ENCODE peak calls at places on chromosomes 7 and 10, in ten cellular contexts. One of them, this sample, is unnamed.
A peak's percentile ranks its signal among the peaks of the same experiment; 100 is the strongest.

GRCh38 chr10:102994551-102995295 is 76.6 kb downstream of the CNNM2 start:
- DNase-seq in PC-3: no peak
- DNase-seq in GM23248: no peak
- DNase-seq in PC-9: no peak
- DNase-seq in OCI-LY7: no peak
- DNase-seq in HCT116: no peak
- DNase-seq in hepatocyte: no peak
- DNase-seq in SK-N-SH: no peak
- DNase-seq in Karpas-422: no peak
- DNase-seq in MM.1S: no peak
- DNase-seq in this sample: no peak

GRCh38 chr7:85464042-85464651 is 277.3 kb upstream of the SEMA3D start:
- DNase-seq in Karpas-422: peak; percentile 60
- DNase-seq in GM23248: peak; percentile 29
- DNase-seq in MM.1S: peak; percentile 11
- DNase-seq in PC-9: no peak
- DNase-seq in SK-N-SH: no peak
- DNase-seq in PC-3: peak; percentile 36
- DNase-seq in OCI-LY7: peak; percentile 2
- DNase-seq in hepatocyte: no peak
- DNase-seq in HCT116: no peak
- DNase-seq in this sample: peak; percentile 26

GRCh38 chr10:113178771-113179170 is 228.7 kb downstream of the TCF7L2 start:
- DNase-seq in SK-N-SH: no peak
- DNase-seq in PC-9: no peak
- DNase-seq in HCT116: no peak
- DNase-seq in OCI-LY7: no peak
- DNase-seq in MM.1S: no peak
- DNase-seq in GM23248: no peak
- DNase-seq in Karpas-422: no peak
- DNase-seq in PC-3: no peak
- DNase-seq in hepatocyte: no peak
- DNase-seq in this sample: no peak

GRCh38 chr10:124537891-124538290 is 76.3 kb downstream of the LHPP start:
- DNase-seq in hepatocyte: no peak
- DNase-seq in HCT116: no peak
- DNase-seq in OCI-LY7: no peak
- DNase-seq in PC-3: no peak
- DNase-seq in GM23248: no peak
- DNase-seq in MM.1S: no peak
- DNase-seq in PC-9: no peak
- DNase-seq in Karpas-422: no peak
- DNase-seq in SK-N-SH: no peak
- DNase-seq in this sample: no peak

GRCh38 chr10:107011992-107012391 is 152.5 kb downstream of the SORCS1 start:
- DNase-seq in SK-N-SH: no peak
- DNase-seq in hepatocyte: no peak
- DNase-seq in OCI-LY7: no peak
- DNase-seq in GM23248: no peak
- DNase-seq in MM.1S: no peak
- DNase-seq in Karpas-422: no peak
- DNase-seq in HCT116: no peak
- DNase-seq in PC-3: no peak
- DNase-seq in PC-9: no peak
- DNase-seq in this sample: no peak

GRCh38 chr7:154299736-154300135 is 247.5 kb downstream of the DPP6 start:
- DNase-seq in PC-3: no peak
- DNase-seq in Karpas-422: no peak
- DNase-seq in hepatocyte: no peak
- DNase-seq in MM.1S: no peak
- DNase-seq in GM23248: no peak
- DNase-seq in PC-9: no peak
- DNase-seq in HCT116: no peak
- DNase-seq in OCI-LY7: no peak
- DNase-seq in SK-N-SH: peak; percentile 72
- DNase-seq in this sample: no peak

GRCh38 chr10:2839081-2839725 is 228.1 kb upstream of the PFKP start:
- DNase-seq in SK-N-SH: peak; percentile 57
- DNase-seq in PC-3: peak; percentile 52
- DNase-seq in OCI-LY7: peak; percentile 24
- DNase-seq in Karpas-422: peak; percentile 95
- DNase-seq in GM23248: peak; percentile 37
- DNase-seq in hepatocyte: peak; percentile 49
- DNase-seq in MM.1S: peak; percentile 20
- DNase-seq in HCT116: no peak
- DNase-seq in PC-9: no peak
- DNase-seq in this sample: peak; percentile 85

GRCh38 chr10:63542835-63543575 is 21.8 kb downstream of the REEP3 start:
- DNase-seq in PC-3: peak; percentile 57
- DNase-seq in SK-N-SH: no peak
- DNase-seq in Karpas-422: no peak
- DNase-seq in hepatocyte: peak; percentile 14
- DNase-seq in PC-9: no peak
- DNase-seq in OCI-LY7: no peak
- DNase-seq in GM23248: peak; percentile 63
- DNase-seq in MM.1S: no peak
- DNase-seq in HCT116: peak; percentile 27
- DNase-seq in this sample: no peak

GRCh38 chr7:81190997-81191747 is 272.3 kb upstream of the SEMA3C start:
- DNase-seq in MM.1S: no peak
- DNase-seq in OCI-LY7: no peak
- DNase-seq in PC-9: no peak
- DNase-seq in Karpas-422: no peak
- DNase-seq in SK-N-SH: no peak
- DNase-seq in GM23248: peak; percentile 70
- DNase-seq in PC-3: peak; percentile 59
- DNase-seq in HCT116: peak; percentile 7
- DNase-seq in hepatocyte: peak; percentile 28
- DNase-seq in this sample: no peak

DNA sequence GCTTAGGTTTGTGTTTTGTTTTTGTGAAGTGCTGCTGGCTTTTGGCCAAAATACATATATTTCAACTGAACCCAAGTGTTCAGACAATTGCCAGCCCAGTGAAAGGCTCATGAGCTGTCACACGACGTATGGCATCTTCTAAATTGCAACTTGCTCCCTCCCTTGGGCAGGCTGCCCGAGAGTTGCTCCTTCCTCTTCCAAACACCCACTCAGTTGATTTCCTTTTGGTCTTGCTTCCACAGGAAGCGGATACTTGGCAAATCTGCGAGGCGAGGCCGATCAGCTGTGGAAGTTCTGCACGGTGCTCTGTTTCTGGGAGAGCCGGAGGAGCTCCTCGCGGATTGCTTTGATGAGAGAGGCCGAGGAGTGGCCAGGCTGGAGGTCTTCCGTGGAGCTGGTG is 39.6 kb upstream of the ATP6V0A4 start:
- DNase-seq in HCT116: no peak
- DNase-seq in SK-N-SH: no peak
- DNase-seq in PC-9: no peak
- DNase-seq in hepatocyte: peak; percentile 6
- DNase-seq in GM23248: no peak
- DNase-seq in PC-3: no peak
- DNase-seq in OCI-LY7: no peak
- DNase-seq in Karpas-422: no peak
- DNase-seq in MM.1S: no peak
- DNase-seq in this sample: no peak
- H3K4me3 ChIP-seq in HCT116: no peak overlapping the region
- H3K4me3 ChIP-seq in SK-N-SH: no peak overlapping the region
- H3K4me3 ChIP-seq in PC-9: no peak overlapping the region
- H3K4me3 ChIP-seq in hepatocyte: no peak overlapping the region
- H3K4me3 ChIP-seq in GM23248: no peak overlapping the region
- H3K4me3 ChIP-seq in PC-3: no peak overlapping the region
- H3K4me3 ChIP-seq in OCI-LY7: no peak overlapping the region
- H3K4me3 ChIP-seq in Karpas-422: no peak overlapping the region
- H3K4me3 ChIP-seq in MM.1S: no peak overlapping the region
- H3K4me3 ChIP-seq in this sample: no peak overlapping the region

DNA sequence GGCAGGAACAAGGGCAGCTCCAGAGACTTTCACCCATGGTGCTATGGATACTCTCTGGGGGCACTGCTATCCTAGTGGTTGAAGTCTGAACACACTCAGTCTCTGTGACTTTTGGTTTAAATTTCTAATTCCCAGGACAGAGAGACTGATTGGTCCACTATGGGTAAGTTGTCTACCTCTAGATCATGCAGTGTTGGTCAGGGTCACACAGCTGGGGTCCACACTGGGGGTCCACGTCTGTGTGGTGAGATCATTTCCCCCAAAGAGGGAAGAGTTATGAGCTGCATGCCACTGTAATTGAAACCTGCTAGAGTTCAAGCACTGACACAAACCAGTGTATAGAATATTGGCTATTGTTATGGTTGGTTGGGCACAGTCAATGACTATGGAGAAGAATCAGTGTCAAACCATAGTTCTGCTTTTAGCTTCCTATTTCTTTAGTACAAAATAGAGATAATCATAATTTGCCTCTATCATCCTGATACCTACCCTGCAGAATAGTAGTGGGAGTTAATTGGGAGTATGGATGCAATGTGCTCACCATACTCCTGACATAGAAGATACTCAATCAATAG is 101.6 kb downstream of the PRTFDC1 start:
- DNase-seq in PC-9: no peak
- DNase-seq in GM23248: no peak
- DNase-seq in HCT116: no peak
- DNase-seq in Karpas-422: no peak
- DNase-seq in hepatocyte: no peak
- DNase-seq in MM.1S: no peak
- DNase-seq in PC-3: no peak
- DNase-seq in SK-N-SH: no peak
- DNase-seq in OCI-LY7: no peak
- DNase-seq in this sample: no peak
- H3K9me2 ChIP-seq in PC-9: no peaks in the 10 kb centered on the region
- H3K9me2 ChIP-seq in GM23248: no peaks in the 10 kb centered on the region
- H3K9me2 ChIP-seq in HCT116: no peaks in the 10 kb centered on the region
- H3K9me2 ChIP-seq in Karpas-422: no peaks in the 10 kb centered on the region
- H3K9me2 ChIP-seq in hepatocyte: no peaks in the 10 kb centered on the region
- H3K9me2 ChIP-seq in MM.1S: no peaks in the 10 kb centered on the region
- H3K9me2 ChIP-seq in PC-3: no peaks in the 10 kb centered on the region
- H3K9me2 ChIP-seq in SK-N-SH: no peaks in the 10 kb centered on the region
- H3K9me2 ChIP-seq in OCI-LY7: no peaks in the 10 kb centered on the region
- H3K9me2 ChIP-seq in this sample: no peaks in the 10 kb centered on the region

DNA sequence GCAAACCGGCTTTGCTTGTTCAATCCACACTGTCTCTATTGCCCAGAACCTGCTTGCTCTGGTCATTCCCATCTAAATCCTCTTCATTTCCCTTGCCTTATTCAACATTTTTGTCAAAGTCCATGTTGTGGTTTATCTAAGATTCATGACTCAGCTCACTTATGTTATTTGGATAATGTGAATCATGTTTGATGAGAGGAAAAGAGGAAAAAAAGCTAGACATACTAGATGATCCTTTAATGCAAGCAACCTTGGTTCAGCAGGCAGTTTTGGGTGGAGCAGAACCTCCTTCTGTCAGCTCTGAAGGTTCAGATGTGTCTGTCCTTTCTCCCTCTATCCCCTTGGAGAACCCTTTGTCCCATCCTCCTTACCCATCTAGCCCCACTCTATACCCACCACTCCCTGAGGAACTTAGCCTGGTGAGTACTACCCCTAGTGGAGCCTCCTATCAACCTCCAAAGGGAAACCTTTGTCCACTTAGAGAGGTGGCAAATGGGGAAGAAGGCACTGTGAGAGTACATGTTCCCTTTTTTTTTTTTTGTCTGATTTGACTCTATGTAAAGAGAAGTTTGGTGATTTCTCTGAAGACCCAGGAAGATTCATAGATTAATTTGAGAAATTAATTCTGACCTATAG is 2.1 kb upstream of the SAMD9L start:
- DNase-seq in PC-3: peak; percentile 81
- DNase-seq in hepatocyte: peak; percentile 10
- DNase-seq in SK-N-SH: no peak
- DNase-seq in Karpas-422: no peak
- DNase-seq in GM23248: peak; percentile 84
- DNase-seq in MM.1S: no peak
- DNase-seq in PC-9: peak; percentile 50
- DNase-seq in HCT116: no peak
- DNase-seq in OCI-LY7: no peak
- DNase-seq in this sample: no peak
- H2AFZ ChIP-seq in PC-3: no peak overlapping the region
- H2AFZ ChIP-seq in hepatocyte: no peak overlapping the region
- H2AFZ ChIP-seq in SK-N-SH: peak overlapping the region; percentile 95
- H2AFZ ChIP-seq in Karpas-422: no peak overlapping the region
- H2AFZ ChIP-seq in GM23248: peak overlapping the region; percentile 9
- H2AFZ ChIP-seq in MM.1S: no peak overlapping the region
- H2AFZ ChIP-seq in PC-9: no peak overlapping the region
- H2AFZ ChIP-seq in HCT116: no peak overlapping the region
- H2AFZ ChIP-seq in OCI-LY7: no peak overlapping the region
- H2AFZ ChIP-seq in this sample: no peak overlapping the region

DNA sequence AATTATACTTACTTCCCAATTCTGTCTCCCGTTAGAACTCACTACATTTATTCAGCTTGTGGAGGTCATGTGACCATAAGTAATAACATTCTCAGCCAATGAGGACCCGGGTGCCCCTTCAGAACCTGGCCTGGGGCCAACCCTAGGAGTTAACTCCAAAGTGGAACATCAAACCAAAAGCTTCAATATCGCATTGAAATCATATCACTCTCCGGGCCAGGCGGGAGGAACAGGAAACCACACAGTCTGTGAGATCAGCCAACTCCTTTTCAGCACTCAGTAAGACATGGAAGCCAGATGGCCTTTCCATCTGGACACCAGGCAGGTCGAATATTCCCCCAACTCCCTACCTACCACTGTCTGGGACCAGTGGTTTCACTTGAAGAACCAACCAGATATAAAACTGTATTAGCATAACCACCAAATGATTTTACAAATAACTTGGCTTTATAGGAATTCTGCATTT is 5.5 kb downstream of the CREB3L2 start:
- DNase-seq in hepatocyte: no peak
- DNase-seq in MM.1S: no peak
- DNase-seq in SK-N-SH: peak; percentile 79
- DNase-seq in OCI-LY7: no peak
- DNase-seq in PC-9: no peak
- DNase-seq in HCT116: no peak
- DNase-seq in Karpas-422: no peak
- DNase-seq in GM23248: peak; percentile 59
- DNase-seq in PC-3: no peak
- DNase-seq in this sample: no peak
- H3K4me3 ChIP-seq in hepatocyte: no peak overlapping the region
- H3K4me3 ChIP-seq in MM.1S: no peak overlapping the region
- H3K4me3 ChIP-seq in SK-N-SH: peak overlapping the region; percentile 16
- H3K4me3 ChIP-seq in OCI-LY7: no peak overlapping the region
- H3K4me3 ChIP-seq in PC-9: no peak overlapping the region
- H3K4me3 ChIP-seq in HCT116: no peak overlapping the region
- H3K4me3 ChIP-seq in Karpas-422: no peak overlapping the region
- H3K4me3 ChIP-seq in GM23248: peak overlapping the region; percentile 35
- H3K4me3 ChIP-seq in PC-3: no peak overlapping the region
- H3K4me3 ChIP-seq in this sample: no peak overlapping the region

DNA sequence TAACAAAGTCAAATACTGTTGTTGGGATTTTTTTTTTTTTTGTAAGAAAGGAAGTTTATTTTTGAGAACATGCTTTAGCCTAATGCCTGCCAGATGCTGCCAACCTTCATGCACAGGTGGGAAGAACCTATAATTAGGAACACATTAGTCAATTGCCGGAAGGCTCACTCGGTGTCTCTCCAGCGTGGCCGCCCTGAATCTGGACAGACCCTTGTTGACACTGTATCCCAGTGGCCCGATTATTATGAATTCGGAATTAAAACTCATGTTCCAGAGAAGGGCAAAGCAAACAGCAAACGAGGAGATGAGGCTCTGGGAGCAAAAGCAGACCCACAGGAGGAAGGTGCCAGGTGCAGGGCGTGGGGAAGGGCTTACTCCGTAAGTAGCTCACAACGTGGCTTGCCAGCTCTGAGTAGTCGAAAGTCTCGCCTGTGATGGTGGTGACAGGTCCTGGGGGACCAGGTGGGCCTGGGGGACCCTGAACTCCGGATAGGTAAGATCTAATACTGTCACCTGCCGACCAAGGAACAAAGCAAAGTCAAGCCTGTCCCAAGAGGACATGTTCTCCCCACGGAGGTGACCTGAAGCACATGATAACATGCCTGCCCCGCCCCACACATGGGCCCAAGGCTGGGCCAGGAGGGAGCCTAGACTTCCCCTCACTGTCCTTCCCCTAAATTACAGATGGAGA is 48.3 kb downstream of the COL17A1 start:
- DNase-seq in PC-3: no peak
- DNase-seq in SK-N-SH: no peak
- DNase-seq in PC-9: no peak
- DNase-seq in HCT116: no peak
- DNase-seq in GM23248: no peak
- DNase-seq in OCI-LY7: no peak
- DNase-seq in Karpas-422: no peak
- DNase-seq in hepatocyte: no peak
- DNase-seq in MM.1S: no peak
- DNase-seq in this sample: no peak
- H3K9me2 ChIP-seq in PC-3: no peaks in the 10 kb centered on the region
- H3K9me2 ChIP-seq in SK-N-SH: no peaks in the 10 kb centered on the region
- H3K9me2 ChIP-seq in PC-9: no peaks in the 10 kb centered on the region
- H3K9me2 ChIP-seq in HCT116: no peaks in the 10 kb centered on the region
- H3K9me2 ChIP-seq in GM23248: no peaks in the 10 kb centered on the region
- H3K9me2 ChIP-seq in OCI-LY7: no peaks in the 10 kb centered on the region
- H3K9me2 ChIP-seq in Karpas-422: no peaks in the 10 kb centered on the region
- H3K9me2 ChIP-seq in hepatocyte: no peaks in the 10 kb centered on the region
- H3K9me2 ChIP-seq in MM.1S: no peaks in the 10 kb centered on the region
- H3K9me2 ChIP-seq in this sample: no peaks in the 10 kb centered on the region